ENCODE peak calls at places on chromosomes 1 and 21, in five cellular contexts. J is GM06990, S is left cardiac atrium, B is ELR, E is neural progenitor cell. A is an unnamed sample.

GRCh38 chr21:16196521-16197208 is 466.9 kb downstream of the USP25 start:
- DNase-seq in J (peak; percentile 22), S (no peak), B (peak; percentile 29), E (no peak), A (peak; percentile 5)

GRCh38 chr21:41460578-41461527 is 34.8 kb downstream of the MX1 start:
- DNase-seq in J (peak; percentile 35), S (peak; percentile 77), B (peak; percentile 54), E (peak; percentile 77), A (peak; percentile 36)

GRCh38 chr1:42747125-42747524 is 7.1 kb upstream of the CLDN19 start:
- DNase-seq in J (no peak), S (peak; percentile 52), B (peak; percentile 19), E (peak; percentile 71), A (no peak)

GRCh38 chr1:83999316-83999819 is 436 bp upstream of the TTLL7 start:
- DNase-seq in J (peak; percentile 86), S (peak; percentile 83), B (peak; percentile 88), E (peak; percentile 94), A (no peak)

GRCh38 chr1:2258996-2259395 is 30.9 kb downstream of the SKI start:
- DNase-seq in J (no peak), S (no peak), B (no peak), E (no peak), A (no peak)

GRCh38 chr21:34807881-34808568 is 139.2 kb downstream of the CLIC6 start:
- DNase-seq in J (peak; percentile 38), S (peak; percentile 50), B (peak; percentile 95), E (no peak), A (peak; percentile 96)

GRCh38 chr1:26290416-26291261 is 10.8 kb downstream of the SH3BGRL3 start:
- DNase-seq in J (no peak), S (no peak), B (no peak), E (no peak), A (no peak)

GRCh38 chr1:154474802-154475201 is 27.2 kb upstream of the TDRD10 start:
- DNase-seq in J (no peak), S (peak; percentile 47), B (peak; percentile 52), E (no peak), A (peak; percentile 85)

GRCh38 chr1:52551476-52552235 is 1.2 kb downstream of the TUT4 start:
- DNase-seq in J (no peak), S (no peak), B (peak; percentile 67), E (peak; percentile 48), A (peak; percentile 59)

GRCh38 chr1:161216945-161217712 is 2.0 kb downstream of the FCER1G start:
- DNase-seq in J (peak; percentile 57), S (peak; percentile 36), B (peak; percentile 90), E (no peak), A (no peak)

GRCh38 chr21:14591277-14591876 is 45.3 kb upstream of the SAMSN1 start:
- DNase-seq in J (no peak), S (no peak), B (no peak), E (no peak), A (no peak)

GRCh38 chr1:33072707-33073106 is 8.2 kb upstream of the AZIN2 start:
- DNase-seq in J (no peak), S (no peak), B (no peak), E (no peak), A (no peak)

GRCh38 chr1:14677291-14677690 is 78.8 kb downstream of the KAZN start:
- DNase-seq in J (no peak), S (no peak), B (no peak), E (no peak), A (no peak)

GRCh38 chr1:162822391-162823200 is 32.1 kb downstream of the HSD17B7 start:
- DNase-seq in J (no peak), S (peak; percentile 27), B (peak; percentile 48), E (peak; percentile 64), A (no peak)

GRCh38 chr1:38045431-38046332 is 911 bp downstream of the POU3F1 start:
- DNase-seq in J (no peak), S (no peak), B (peak; percentile 18), E (peak; percentile 71), A (no peak)

GRCh38 chr1:159177273-159177907 is 6.0 kb downstream of the CADM3 start:
- DNase-seq in J (no peak), S (no peak), B (peak; percentile 75), E (peak; percentile 93), A (peak; percentile 72)

GRCh38 chr1:36137776-36138175 is 11.5 kb downstream of the TRAPPC3 start:
- DNase-seq in J (no peak), S (no peak), B (no peak), E (no peak), A (no peak)

A was measured in mammary epithelial cell.